ENCODE peak calls at places on chromosome 21, in four cellular contexts. One of them, this sample, is unnamed.

GRCh38 chr21:43600642-43601397 is 58.5 kb downstream of the HSF2BP start:
- DNase-seq in CD8-positive, alpha-beta T cell: no peak
- DNase-seq in tibial nerve: no peak
- DNase-seq in adrenal gland: no peak
- DNase-seq in this sample: no peak

GRCh38 chr21:28754127-28754611 is 238.5 kb downstream of the LTN1 start:
- DNase-seq in CD8-positive, alpha-beta T cell: no peak
- DNase-seq in tibial nerve: no peak
- DNase-seq in adrenal gland: peak; percentile 22
- DNase-seq in this sample: no peak

GRCh38 chr21:28943631-28944030 is 49.0 kb downstream of the LTN1 start:
- DNase-seq in tibial nerve: no peak
- DNase-seq in adrenal gland: no peak
- DNase-seq in CD8-positive, alpha-beta T cell: no peak
- DNase-seq in this sample: no peak

GRCh38 chr21:16241500-16241963 is 511.8 kb downstream of the USP25 start:
- DNase-seq in CD8-positive, alpha-beta T cell: no peak
- DNase-seq in adrenal gland: no peak
- DNase-seq in tibial nerve: no peak
- DNase-seq in this sample: peak; percentile 46

GRCh38 chr21:38027901-38028300 is 111.6 kb upstream of the KCNJ6 start:
- DNase-seq in tibial nerve: no peak
- DNase-seq in CD8-positive, alpha-beta T cell: no peak
- DNase-seq in adrenal gland: no peak
- DNase-seq in this sample: no peak

GRCh38 chr21:22925032-22925431 is 1926.8 kb downstream of the NCAM2 start:
- DNase-seq in adrenal gland: no peak
- DNase-seq in CD8-positive, alpha-beta T cell: no peak
- DNase-seq in tibial nerve: no peak
- DNase-seq in this sample: no peak

GRCh38 chr21:21730524-21730923 is 732.3 kb downstream of the NCAM2 start:
- DNase-seq in CD8-positive, alpha-beta T cell: no peak
- DNase-seq in tibial nerve: no peak
- DNase-seq in adrenal gland: no peak
- DNase-seq in this sample: no peak

GRCh38 chr21:23016617-23017016 is 2018.4 kb downstream of the NCAM2 start:
- DNase-seq in adrenal gland: no peak
- DNase-seq in tibial nerve: no peak
- DNase-seq in CD8-positive, alpha-beta T cell: no peak
- DNase-seq in this sample: peak; percentile 16

GRCh38 chr21:41059871-41060270 is 108.1 kb upstream of the BACE2 start:
- DNase-seq in CD8-positive, alpha-beta T cell: no peak
- DNase-seq in adrenal gland: no peak
- DNase-seq in tibial nerve: no peak
- DNase-seq in this sample: no peak

GRCh38 chr21:27173052-27173451 is 206.2 kb upstream of the ADAMTS5 start:
- DNase-seq in CD8-positive, alpha-beta T cell: no peak
- DNase-seq in adrenal gland: no peak
- DNase-seq in tibial nerve: no peak
- DNase-seq in this sample: no peak

GRCh38 chr21:17853393-17854275 is 34.5 kb upstream of the C21orf91 start:
- DNase-seq in tibial nerve: no peak
- DNase-seq in adrenal gland: no peak
- DNase-seq in CD8-positive, alpha-beta T cell: no peak
- DNase-seq in this sample: no peak

GRCh38 chr21:28421716-28422480 is 570.8 kb downstream of the LTN1 start:
- DNase-seq in CD8-positive, alpha-beta T cell: no peak
- DNase-seq in tibial nerve: peak; percentile 32
- DNase-seq in adrenal gland: no peak
- DNase-seq in this sample: no peak

GRCh38 chr21:41678016-41678935 is 88.6 kb downstream of the RIPK4 start:
- DNase-seq in tibial nerve: no peak
- DNase-seq in CD8-positive, alpha-beta T cell: no peak
- DNase-seq in adrenal gland: no peak
- DNase-seq in this sample: no peak

GRCh38 chr21:41029573-41029972 is 138.4 kb upstream of the BACE2 start:
- DNase-seq in tibial nerve: no peak
- DNase-seq in CD8-positive, alpha-beta T cell: no peak
- DNase-seq in adrenal gland: no peak
- DNase-seq in this sample: no peak

GRCh38 chr21:18499761-18500376 is 96.3 kb upstream of the TMPRSS15 start:
- DNase-seq in adrenal gland: peak; percentile 63
- DNase-seq in tibial nerve: peak; percentile 69
- DNase-seq in CD8-positive, alpha-beta T cell: peak; percentile 12
- DNase-seq in this sample: peak; percentile 44

GRCh38 chr21:26769613-26770188 is 75.5 kb downstream of the ADAMTS1 start:
- DNase-seq in tibial nerve: peak; percentile 39
- DNase-seq in adrenal gland: no peak
- DNase-seq in CD8-positive, alpha-beta T cell: no peak
- DNase-seq in this sample: peak; percentile 10

GRCh38 chr21:42443876-42444744 is 40.4 kb downstream of the UBASH3A start:
- DNase-seq in tibial nerve: no peak
- DNase-seq in adrenal gland: no peak
- DNase-seq in CD8-positive, alpha-beta T cell: no peak
- DNase-seq in this sample: no peak

GRCh38 chr21:25490742-25491141 is 116.5 kb downstream of the MRPL39 start:
- DNase-seq in tibial nerve: no peak
- DNase-seq in CD8-positive, alpha-beta T cell: no peak
- DNase-seq in adrenal gland: no peak
- DNase-seq in this sample: no peak

GRCh38 chr21:19048088-19048672 is 644.6 kb upstream of the TMPRSS15 start:
- DNase-seq in CD8-positive, alpha-beta T cell: no peak
- DNase-seq in tibial nerve: no peak
- DNase-seq in adrenal gland: no peak
- DNase-seq in this sample: no peak

GRCh38 chr21:38159355-38159754 is 97.4 kb upstream of the KCNJ15 start:
- DNase-seq in adrenal gland: peak; percentile 83
- DNase-seq in CD8-positive, alpha-beta T cell: peak; percentile 47
- DNase-seq in tibial nerve: peak; percentile 70
- DNase-seq in this sample: no peak

GRCh38 chr21:38333290-38334272 is 76.8 kb downstream of the KCNJ15 start:
- DNase-seq in adrenal gland: no peak
- DNase-seq in CD8-positive, alpha-beta T cell: no peak
- DNase-seq in tibial nerve: no peak
- DNase-seq in this sample: no peak

GRCh38 chr21:29166333-29166732 is 35.9 kb downstream of the MAP3K7CL start:
- DNase-seq in CD8-positive, alpha-beta T cell: no peak
- DNase-seq in tibial nerve: no peak
- DNase-seq in adrenal gland: no peak
- DNase-seq in this sample: no peak

GRCh38 chr21:26850116-26850643 is 5.0 kb upstream of the ADAMTS1 start:
- DNase-seq in adrenal gland: no peak
- DNase-seq in tibial nerve: no peak
- DNase-seq in CD8-positive, alpha-beta T cell: no peak
- DNase-seq in this sample: no peak

GRCh38 chr21:8989261-8989882 is 1532.0 kb upstream of the TPTE start:
- DNase-seq in CD8-positive, alpha-beta T cell: no peak
- DNase-seq in adrenal gland: no peak
- DNase-seq in tibial nerve: no peak
- DNase-seq in this sample: no peak

GRCh38 chr21:27648560-27648959 is 681.7 kb upstream of the ADAMTS5 start:
- DNase-seq in tibial nerve: no peak
- DNase-seq in adrenal gland: no peak
- DNase-seq in CD8-positive, alpha-beta T cell: no peak
- DNase-seq in this sample: no peak

GRCh38 chr21:20998456-20998789 is 214 bp downstream of the NCAM2 start:
- DNase-seq in tibial nerve: no peak
- DNase-seq in adrenal gland: no peak
- DNase-seq in CD8-positive, alpha-beta T cell: no peak
- DNase-seq in this sample: no peak

GRCh38 chr21:41428311-41428710 is 2.3 kb downstream of the MX1 start:
- DNase-seq in adrenal gland: peak; percentile 8
- DNase-seq in CD8-positive, alpha-beta T cell: no peak
- DNase-seq in tibial nerve: no peak
- DNase-seq in this sample: no peak

GRCh38 chr21:30227128-30227527 is 11.2 kb upstream of the CLDN8 start:
- DNase-seq in CD8-positive, alpha-beta T cell: no peak
- DNase-seq in tibial nerve: no peak
- DNase-seq in adrenal gland: no peak
- DNase-seq in this sample: no peak

GRCh38 chr21:30233228-30233627 is 17.3 kb upstream of the CLDN8 start:
- DNase-seq in tibial nerve: no peak
- DNase-seq in CD8-positive, alpha-beta T cell: no peak
- DNase-seq in adrenal gland: no peak
- DNase-seq in this sample: no peak

GRCh38 chr21:30223596-30223995 is 7.7 kb upstream of the CLDN8 start:
- DNase-seq in CD8-positive, alpha-beta T cell: no peak
- DNase-seq in adrenal gland: no peak
- DNase-seq in tibial nerve: no peak
- DNase-seq in this sample: no peak

GRCh38 chr21:30232011-30232410 is 16.1 kb upstream of the CLDN8 start:
- DNase-seq in adrenal gland: no peak
- DNase-seq in CD8-positive, alpha-beta T cell: no peak
- DNase-seq in tibial nerve: no peak
- DNase-seq in this sample: no peak

DNA sequence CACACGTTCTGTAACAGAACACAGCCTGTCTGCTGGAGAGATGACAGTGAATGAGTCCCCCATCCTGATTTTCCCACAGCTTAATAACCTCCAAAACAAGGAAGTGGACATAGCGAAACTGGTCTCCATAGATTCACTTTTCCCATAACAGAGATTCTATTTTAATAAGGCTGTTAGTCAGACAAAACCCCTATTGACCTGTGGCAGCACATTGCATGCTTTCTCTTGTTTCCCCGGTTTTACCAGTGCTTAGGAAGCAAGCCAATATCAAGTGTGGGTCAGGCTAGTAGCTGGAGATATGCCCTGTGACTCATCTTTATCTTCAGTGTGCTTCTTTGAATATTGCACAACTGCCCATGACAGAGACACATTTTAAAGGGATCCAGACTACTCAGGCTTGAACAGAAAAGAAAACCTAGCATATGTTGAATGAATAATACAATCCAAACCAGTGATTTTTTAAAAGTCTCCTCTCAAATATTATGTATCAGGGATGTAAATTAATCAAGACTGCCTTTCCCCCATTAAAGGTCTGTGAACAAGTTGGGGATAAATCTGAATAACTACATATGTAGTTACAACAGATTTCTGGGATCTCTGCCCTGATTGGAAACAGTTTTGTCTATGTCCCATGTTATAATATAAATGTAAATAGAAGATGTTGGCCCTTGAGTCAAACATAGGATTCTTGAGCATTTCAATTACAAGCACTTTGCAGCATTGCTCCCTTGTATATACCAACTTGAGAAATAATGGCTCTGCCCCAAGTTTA is 11.9 kb upstream of the CLDN8 start:
- DNase-seq in tibial nerve: peak; percentile 70
- DNase-seq in adrenal gland: peak; percentile 72
- DNase-seq in CD8-positive, alpha-beta T cell: no peak
- DNase-seq in this sample: no peak
- H3K4me3 ChIP-seq in tibial nerve: no peak overlapping the region
- H3K4me3 ChIP-seq in adrenal gland: no peak overlapping the region
- H3K4me3 ChIP-seq in CD8-positive, alpha-beta T cell: no peak overlapping the region
- H3K4me3 ChIP-seq in this sample: no peak overlapping the region

DNA sequence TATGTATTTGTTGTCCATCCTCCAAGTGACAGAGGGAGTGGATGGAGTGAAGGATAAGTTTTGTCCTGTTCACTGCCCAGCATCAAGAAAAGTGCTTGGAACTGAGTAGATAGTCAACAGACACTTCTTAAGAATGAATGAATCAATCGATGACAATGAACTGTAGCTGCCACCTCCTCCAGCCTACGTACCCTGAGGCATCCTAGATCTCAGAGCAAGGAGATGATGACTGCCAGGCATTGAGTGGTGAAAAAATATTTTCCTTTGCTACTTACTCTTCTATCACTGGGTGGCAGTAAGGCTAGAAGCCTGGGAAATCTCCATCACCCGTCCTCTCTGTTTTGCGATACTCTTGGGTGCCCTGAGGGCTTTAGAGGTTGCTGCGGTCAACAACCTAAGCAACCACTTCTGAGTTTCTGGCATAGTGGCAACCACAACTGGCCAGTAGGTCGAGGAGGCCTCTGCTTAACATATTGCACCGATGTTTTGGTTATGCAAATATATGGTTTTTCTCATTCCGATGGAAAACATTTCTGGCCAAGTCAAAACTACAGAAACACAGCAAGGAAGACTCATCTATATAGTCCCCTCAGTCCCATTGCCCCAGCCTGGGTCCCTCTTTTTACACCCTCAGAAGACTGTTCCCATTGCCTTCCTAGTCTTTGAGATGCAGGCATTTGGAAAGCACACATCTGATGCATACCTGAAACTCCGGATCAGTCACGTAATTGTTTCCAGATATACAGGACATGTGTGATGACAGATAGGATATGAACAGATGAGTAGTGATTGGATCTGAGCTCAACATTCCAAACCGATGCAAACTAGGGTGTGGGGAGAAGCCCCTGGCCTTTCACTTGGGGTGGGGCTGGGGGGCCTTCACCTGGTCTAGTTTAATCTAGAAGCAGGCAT is 136.8 kb downstream of the RUNX1 start:
- DNase-seq in adrenal gland: no peak
- DNase-seq in CD8-positive, alpha-beta T cell: no peak
- DNase-seq in tibial nerve: no peak
- DNase-seq in this sample: no peak
- H3K4me1 ChIP-seq in adrenal gland: no peaks in the 10 kb centered on the region
- H3K4me1 ChIP-seq in CD8-positive, alpha-beta T cell: peaks cover 19% of the 10 kb centered on the region
- H3K4me1 ChIP-seq in tibial nerve: peaks cover 30% of the 10 kb centered on the region
- H3K4me1 ChIP-seq in this sample: peaks cover 10% of the 10 kb centered on the region

DNA sequence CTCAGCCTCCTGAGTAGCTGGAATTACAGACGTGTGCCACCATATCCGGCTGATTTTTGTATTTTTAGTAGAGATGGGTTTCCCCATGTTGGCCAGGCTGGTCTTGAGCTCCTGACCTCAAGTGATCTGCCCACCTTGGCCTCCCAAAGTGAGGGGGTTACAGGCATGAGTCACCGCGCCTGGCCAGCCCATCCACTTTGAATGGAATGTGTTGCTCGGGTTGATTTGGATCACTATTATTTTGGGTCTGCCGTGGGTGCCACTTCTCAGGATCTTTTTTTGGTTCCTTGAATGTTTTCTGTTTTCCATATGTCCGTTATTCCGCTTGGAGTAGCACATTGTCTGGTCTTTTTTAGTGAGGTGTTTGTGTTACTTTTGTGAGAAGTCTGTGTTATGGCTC is 17.0 kb downstream of the PCNT start:
- DNase-seq in adrenal gland: no peak
- DNase-seq in CD8-positive, alpha-beta T cell: no peak
- DNase-seq in tibial nerve: no peak
- DNase-seq in this sample: no peak
- H3K36me3 ChIP-seq in adrenal gland: no peaks in the 10 kb centered on the region
- H3K36me3 ChIP-seq in CD8-positive, alpha-beta T cell: peaks cover 14% of the 10 kb centered on the region
- H3K36me3 ChIP-seq in tibial nerve: peaks cover 14% of the 10 kb centered on the region
- H3K36me3 ChIP-seq in this sample: peaks cover 54% of the 10 kb centered on the region

GRCh38 chr21:39430016-39430415 is 15.6 kb downstream of the LCA5L start:
- DNase-seq in CD8-positive, alpha-beta T cell: no peak
- DNase-seq in adrenal gland: no peak
- DNase-seq in tibial nerve: no peak
- DNase-seq in this sample: no peak

GRCh38 chr21:39430457-39430856 is 15.1 kb downstream of the LCA5L start:
- DNase-seq in CD8-positive, alpha-beta T cell: no peak
- DNase-seq in adrenal gland: no peak
- DNase-seq in tibial nerve: no peak
- DNase-seq in this sample: peak; percentile 53

GRCh38 chr21:39430954-39431353 is 14.6 kb downstream of the LCA5L start:
- DNase-seq in tibial nerve: no peak
- DNase-seq in adrenal gland: no peak
- DNase-seq in CD8-positive, alpha-beta T cell: no peak
- DNase-seq in this sample: no peak

GRCh38 chr21:39439232-39439631 is 6.3 kb downstream of the LCA5L start:
- DNase-seq in adrenal gland: no peak
- DNase-seq in tibial nerve: no peak
- DNase-seq in CD8-positive, alpha-beta T cell: no peak
- DNase-seq in this sample: no peak

GRCh38 chr21:39434950-39435349 is 10.6 kb downstream of the LCA5L start:
- DNase-seq in CD8-positive, alpha-beta T cell: no peak
- DNase-seq in adrenal gland: no peak
- DNase-seq in tibial nerve: no peak
- DNase-seq in this sample: no peak
- H3K4me3 ChIP-seq in CD8-positive, alpha-beta T cell: no peak overlapping the region
- H3K4me3 ChIP-seq in adrenal gland: no peak overlapping the region
- H3K4me3 ChIP-seq in tibial nerve: no peak overlapping the region
- H3K4me3 ChIP-seq in this sample: no peak overlapping the region